ENCODE peak calls at places on chromosomes 1 and 21, in five cellular contexts. One of them, this sample, is unnamed.
A peak's percentile ranks its signal among the peaks of the same experiment; 100 is the strongest.

GRCh38 chr1:157505481-157506272 is 46.6 kb downstream of the FCRL5 start:
- DNase-seq in endothelial cell: peak; percentile 52
- DNase-seq in ovary: no peak
- DNase-seq in brain microvascular endothelial cell: peak; percentile 66
- DNase-seq in NCI-H748 treated with DMSO at 0.1 percent for 48 hours: peak; percentile 22
- DNase-seq in this sample: peak; percentile 34

GRCh38 chr1:167103236-167103894 is 9.5 kb downstream of the STYXL2 start:
- DNase-seq in NCI-H748 treated with DMSO at 0.1 percent for 48 hours: no peak
- DNase-seq in endothelial cell: no peak
- DNase-seq in brain microvascular endothelial cell: no peak
- DNase-seq in ovary: no peak
- DNase-seq in this sample: no peak

GRCh38 chr1:230992100-230992774 is 13.3 kb downstream of the ARV1 start:
- DNase-seq in NCI-H748 treated with DMSO at 0.1 percent for 48 hours: peak; percentile 60
- DNase-seq in ovary: no peak
- DNase-seq in endothelial cell: no peak
- DNase-seq in brain microvascular endothelial cell: no peak
- DNase-seq in this sample: no peak

GRCh38 chr1:193019442-193020026 is 39.6 kb downstream of the UCHL5 start:
- DNase-seq in brain microvascular endothelial cell: peak; percentile 6
- DNase-seq in endothelial cell: no peak
- DNase-seq in NCI-H748 treated with DMSO at 0.1 percent for 48 hours: peak; percentile 20
- DNase-seq in ovary: no peak
- DNase-seq in this sample: no peak

GRCh38 chr1:41496080-41497055 is 11.9 kb upstream of the EDN2 start:
- DNase-seq in ovary: peak; percentile 95
- DNase-seq in endothelial cell: peak; percentile 79
- DNase-seq in NCI-H748 treated with DMSO at 0.1 percent for 48 hours: peak; percentile 82
- DNase-seq in brain microvascular endothelial cell: no peak
- DNase-seq in this sample: peak; percentile 69

GRCh38 chr1:32339363-32339978 is 3.4 kb upstream of the MARCKSL1 start:
- DNase-seq in ovary: no peak
- DNase-seq in endothelial cell: no peak
- DNase-seq in brain microvascular endothelial cell: peak; percentile 78
- DNase-seq in NCI-H748 treated with DMSO at 0.1 percent for 48 hours: no peak
- DNase-seq in this sample: no peak

GRCh38 chr1:218284377-218284916 is 646 bp upstream of the RRP15 start:
- DNase-seq in endothelial cell: peak; percentile 7
- DNase-seq in ovary: no peak
- DNase-seq in NCI-H748 treated with DMSO at 0.1 percent for 48 hours: no peak
- DNase-seq in brain microvascular endothelial cell: no peak
- DNase-seq in this sample: no peak

GRCh38 chr1:111219466-111220286 is 7.8 kb upstream of the CHI3L2 start:
- DNase-seq in NCI-H748 treated with DMSO at 0.1 percent for 48 hours: no peak
- DNase-seq in brain microvascular endothelial cell: no peak
- DNase-seq in ovary: no peak
- DNase-seq in endothelial cell: no peak
- DNase-seq in this sample: no peak

GRCh38 chr1:182391028-182391361 is 595 bp downstream of the GLUL start:
- DNase-seq in brain microvascular endothelial cell: peak; percentile 71
- DNase-seq in endothelial cell: no peak
- DNase-seq in ovary: no peak
- DNase-seq in NCI-H748 treated with DMSO at 0.1 percent for 48 hours: peak; percentile 42
- DNase-seq in this sample: no peak

GRCh38 chr21:45295576-45296365 is 8.1 kb upstream of the POFUT2 start:
- DNase-seq in brain microvascular endothelial cell: peak; percentile 75
- DNase-seq in ovary: peak; percentile 47
- DNase-seq in NCI-H748 treated with DMSO at 0.1 percent for 48 hours: no peak
- DNase-seq in endothelial cell: peak; percentile 2
- DNase-seq in this sample: no peak

GRCh38 chr1:44251486-44251885 is 38.2 kb downstream of the DMAP1 start:
- DNase-seq in endothelial cell: no peak
- DNase-seq in brain microvascular endothelial cell: no peak
- DNase-seq in ovary: no peak
- DNase-seq in NCI-H748 treated with DMSO at 0.1 percent for 48 hours: no peak
- DNase-seq in this sample: no peak

GRCh38 chr1:220819627-220820026 is 32.9 kb downstream of the MTARC1 start:
- DNase-seq in NCI-H748 treated with DMSO at 0.1 percent for 48 hours: no peak
- DNase-seq in endothelial cell: no peak
- DNase-seq in brain microvascular endothelial cell: no peak
- DNase-seq in ovary: no peak
- DNase-seq in this sample: no peak

GRCh38 chr1:160537714-160538665 is 14.9 kb upstream of the SLAMF6 start:
- DNase-seq in brain microvascular endothelial cell: no peak
- DNase-seq in ovary: no peak
- DNase-seq in NCI-H748 treated with DMSO at 0.1 percent for 48 hours: no peak
- DNase-seq in endothelial cell: no peak
- DNase-seq in this sample: no peak

GRCh38 chr1:93749894-93750301 is 68.3 kb upstream of the BCAR3 start:
- DNase-seq in endothelial cell: peak; percentile 21
- DNase-seq in brain microvascular endothelial cell: no peak
- DNase-seq in ovary: no peak
- DNase-seq in NCI-H748 treated with DMSO at 0.1 percent for 48 hours: no peak
- DNase-seq in this sample: no peak

GRCh38 chr1:52544665-52545525 is 8.0 kb downstream of the TUT4 start:
- DNase-seq in brain microvascular endothelial cell: no peak
- DNase-seq in endothelial cell: no peak
- DNase-seq in ovary: no peak
- DNase-seq in NCI-H748 treated with DMSO at 0.1 percent for 48 hours: no peak
- DNase-seq in this sample: no peak

GRCh38 chr1:72037745-72038343 is 244.5 kb downstream of the NEGR1 start:
- DNase-seq in brain microvascular endothelial cell: peak; percentile 32
- DNase-seq in endothelial cell: peak; percentile 42
- DNase-seq in NCI-H748 treated with DMSO at 0.1 percent for 48 hours: peak; percentile 46
- DNase-seq in ovary: no peak
- DNase-seq in this sample: no peak